ENCODE peak calls at places on chromosomes 6 and 20, in six cellular contexts. One of them, this sample, is unnamed.

GRCh38 chr6:34346175-34347119 is 46.0 kb downstream of the NUDT3 start:
- DNase-seq in breast epithelium: no peak
- DNase-seq in esophagus muscularis mucosa: no peak
- DNase-seq in upper lobe of left lung: no peak
- DNase-seq in suprapubic skin: no peak
- DNase-seq in stomach: no peak
- DNase-seq in this sample: no peak

GRCh38 chr20:10379761-10380160 is 54.3 kb downstream of the MKKS start:
- DNase-seq in breast epithelium: no peak
- DNase-seq in esophagus muscularis mucosa: no peak
- DNase-seq in upper lobe of left lung: no peak
- DNase-seq in suprapubic skin: no peak
- DNase-seq in stomach: no peak
- DNase-seq in this sample: no peak

GRCh38 chr6:139028242-139028657 is 295 bp upstream of the ABRACL start:
- DNase-seq in breast epithelium: no peak
- DNase-seq in esophagus muscularis mucosa: no peak
- DNase-seq in upper lobe of left lung: no peak
- DNase-seq in suprapubic skin: no peak
- DNase-seq in stomach: no peak
- DNase-seq in this sample: no peak

GRCh38 chr6:139533573-139534471 is 159.4 kb upstream of the CITED2 start:
- DNase-seq in breast epithelium: no peak
- DNase-seq in esophagus muscularis mucosa: no peak
- DNase-seq in upper lobe of left lung: peak
- DNase-seq in suprapubic skin: no peak
- DNase-seq in stomach: peak
- DNase-seq in this sample: peak

GRCh38 chr20:59831024-59831900 is 102.2 kb downstream of the SYCP2 start:
- DNase-seq in breast epithelium: peak
- DNase-seq in esophagus muscularis mucosa: peak
- DNase-seq in upper lobe of left lung: peak
- DNase-seq in suprapubic skin: peak
- DNase-seq in stomach: peak
- DNase-seq in this sample: peak

GRCh38 chr20:8505817-8506216 is 373.8 kb downstream of the PLCB1 start:
- DNase-seq in breast epithelium: no peak
- DNase-seq in esophagus muscularis mucosa: no peak
- DNase-seq in upper lobe of left lung: no peak
- DNase-seq in suprapubic skin: no peak
- DNase-seq in stomach: no peak
- DNase-seq in this sample: no peak

GRCh38 chr6:160010067-160010466 is 41.2 kb downstream of the IGF2R start:
- DNase-seq in breast epithelium: no peak
- DNase-seq in esophagus muscularis mucosa: no peak
- DNase-seq in upper lobe of left lung: no peak
- DNase-seq in suprapubic skin: no peak
- DNase-seq in stomach: no peak
- DNase-seq in this sample: no peak

GRCh38 chr20:32017711-32018251 is 7.5 kb downstream of the CCM2L start:
- DNase-seq in breast epithelium: peak
- DNase-seq in esophagus muscularis mucosa: no peak
- DNase-seq in upper lobe of left lung: peak
- DNase-seq in suprapubic skin: no peak
- DNase-seq in stomach: peak
- DNase-seq in this sample: peak

GRCh38 chr6:50714487-50715379 is 1.4 kb downstream of the TFAP2D start:
- DNase-seq in breast epithelium: no peak
- DNase-seq in esophagus muscularis mucosa: no peak
- DNase-seq in upper lobe of left lung: no peak
- DNase-seq in suprapubic skin: no peak
- DNase-seq in stomach: no peak
- DNase-seq in this sample: no peak

GRCh38 chr6:109874086-109874485 is 104.0 kb upstream of the GPR6 start:
- DNase-seq in breast epithelium: no peak
- DNase-seq in esophagus muscularis mucosa: no peak
- DNase-seq in upper lobe of left lung: no peak
- DNase-seq in suprapubic skin: no peak
- DNase-seq in stomach: no peak
- DNase-seq in this sample: no peak

GRCh38 chr6:150209415-150209814 is 66.6 kb downstream of the PPP1R14C start:
- DNase-seq in breast epithelium: no peak
- DNase-seq in esophagus muscularis mucosa: no peak
- DNase-seq in upper lobe of left lung: no peak
- DNase-seq in suprapubic skin: no peak
- DNase-seq in stomach: no peak
- DNase-seq in this sample: no peak

GRCh38 chr20:63234693-63235398 is 859 bp upstream of the BIRC7 start:
- DNase-seq in breast epithelium: no peak
- DNase-seq in esophagus muscularis mucosa: no peak
- DNase-seq in upper lobe of left lung: no peak
- DNase-seq in suprapubic skin: no peak
- DNase-seq in stomach: peak
- DNase-seq in this sample: peak

GRCh38 chr6:144730088-144730640 is 445.0 kb downstream of the UTRN start:
- DNase-seq in breast epithelium: no peak
- DNase-seq in esophagus muscularis mucosa: no peak
- DNase-seq in upper lobe of left lung: no peak
- DNase-seq in suprapubic skin: no peak
- DNase-seq in stomach: no peak
- DNase-seq in this sample: no peak

GRCh38 chr6:147161253-147161973 is 42.8 kb upstream of the STXBP5 start:
- DNase-seq in breast epithelium: no peak
- DNase-seq in esophagus muscularis mucosa: no peak
- DNase-seq in upper lobe of left lung: no peak
- DNase-seq in suprapubic skin: no peak
- DNase-seq in stomach: no peak
- DNase-seq in this sample: no peak

GRCh38 chr20:44967207-44967807 is 995 bp downstream of the STK4 start:
- DNase-seq in breast epithelium: no peak
- DNase-seq in esophagus muscularis mucosa: no peak
- DNase-seq in upper lobe of left lung: peak
- DNase-seq in suprapubic skin: no peak
- DNase-seq in stomach: no peak
- DNase-seq in this sample: peak

DNA sequence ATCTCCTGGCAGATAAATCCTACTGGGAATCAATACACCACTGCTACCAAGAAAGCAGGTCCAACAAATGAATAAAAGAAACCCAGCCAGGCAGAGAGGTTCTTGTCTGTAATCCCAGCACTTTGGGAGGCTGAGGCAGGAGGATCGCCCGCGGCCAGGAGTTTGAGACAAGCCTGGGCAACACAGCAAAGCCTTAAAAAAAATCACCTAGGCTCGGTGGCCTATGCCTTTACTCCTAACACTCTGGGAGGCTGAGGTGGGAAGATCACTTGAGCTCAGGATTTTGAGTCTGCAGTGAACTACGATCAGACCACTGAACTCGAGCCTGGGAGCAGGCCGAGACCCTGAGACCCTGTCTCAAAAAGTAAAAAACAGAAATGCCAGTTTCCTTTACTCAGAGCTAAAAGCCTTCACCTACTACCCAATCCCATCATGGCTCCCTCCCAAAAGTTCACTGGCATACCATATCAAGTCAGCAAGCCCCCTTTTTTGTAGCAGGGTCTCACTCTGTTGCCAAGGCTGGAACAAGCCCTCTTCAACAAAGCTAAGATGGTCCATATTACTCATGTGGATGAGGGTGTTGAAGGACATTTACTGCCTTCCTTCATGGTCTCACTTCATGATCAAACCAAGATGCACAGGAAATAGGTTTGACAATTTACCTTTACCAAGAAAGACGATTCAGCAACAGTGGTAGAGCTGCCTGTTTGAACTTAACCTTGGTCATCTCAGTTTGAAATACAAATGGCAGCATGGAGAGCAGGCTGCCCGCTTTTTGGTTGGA is 5.3 kb downstream of the SNX5 start:
- DNase-seq in breast epithelium: no peak
- DNase-seq in esophagus muscularis mucosa: no peak
- DNase-seq in upper lobe of left lung: no peak
- DNase-seq in suprapubic skin: no peak
- DNase-seq in stomach: no peak
- DNase-seq in this sample: no peak
- TF ChIP-seq POLR2AphosphoS5 in breast epithelium: no peak
- TF ChIP-seq POLR2AphosphoS5 in esophagus muscularis mucosa: no peak
- TF ChIP-seq POLR2AphosphoS5 in upper lobe of left lung: no peak
- TF ChIP-seq POLR2AphosphoS5 in suprapubic skin: no peak
- TF ChIP-seq POLR2AphosphoS5 in stomach: no peak
- TF ChIP-seq POLR2AphosphoS5 in this sample: no peak

GRCh38 chr6:88748141-88748540 is 215.3 kb downstream of the RNGTT start:
- DNase-seq in breast epithelium: no peak
- DNase-seq in esophagus muscularis mucosa: no peak
- DNase-seq in upper lobe of left lung: no peak
- DNase-seq in suprapubic skin: no peak
- DNase-seq in stomach: no peak
- DNase-seq in this sample: no peak
- H3K27ac ChIP-seq in breast epithelium: no peak
- H3K27ac ChIP-seq in esophagus muscularis mucosa: no peak
- H3K27ac ChIP-seq in upper lobe of left lung: no peak
- H3K27ac ChIP-seq in suprapubic skin: no peak
- H3K27ac ChIP-seq in stomach: no peak
- H3K27ac ChIP-seq in this sample: no peak

DNA sequence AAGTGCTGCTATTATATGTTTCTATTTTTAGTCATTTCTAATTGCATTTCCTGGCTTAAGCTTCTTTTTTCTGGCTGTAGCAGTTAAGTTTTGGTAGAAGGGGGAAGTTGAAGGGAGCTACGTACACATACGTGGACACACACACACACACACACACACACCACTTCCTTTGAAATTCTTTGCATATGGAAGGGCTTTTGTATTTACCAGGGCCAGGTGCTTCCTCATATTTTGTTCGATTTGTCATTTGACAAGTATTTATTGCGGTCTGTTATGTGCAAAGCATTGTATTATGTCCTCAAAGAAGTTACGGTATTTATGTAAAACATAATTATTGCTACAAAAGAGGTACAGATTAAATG is 82.3 kb downstream of the RTN4IP1 start:
- DNase-seq in breast epithelium: no peak
- DNase-seq in esophagus muscularis mucosa: no peak
- DNase-seq in upper lobe of left lung: no peak
- DNase-seq in suprapubic skin: no peak
- DNase-seq in stomach: no peak
- DNase-seq in this sample: no peak
- TF ChIP-seq POLR2AphosphoS5 in breast epithelium: no peak
- TF ChIP-seq POLR2AphosphoS5 in esophagus muscularis mucosa: no peak
- TF ChIP-seq POLR2AphosphoS5 in upper lobe of left lung: no peak
- TF ChIP-seq POLR2AphosphoS5 in suprapubic skin: no peak
- TF ChIP-seq POLR2AphosphoS5 in stomach: no peak
- TF ChIP-seq POLR2AphosphoS5 in this sample: no peak

DNA sequence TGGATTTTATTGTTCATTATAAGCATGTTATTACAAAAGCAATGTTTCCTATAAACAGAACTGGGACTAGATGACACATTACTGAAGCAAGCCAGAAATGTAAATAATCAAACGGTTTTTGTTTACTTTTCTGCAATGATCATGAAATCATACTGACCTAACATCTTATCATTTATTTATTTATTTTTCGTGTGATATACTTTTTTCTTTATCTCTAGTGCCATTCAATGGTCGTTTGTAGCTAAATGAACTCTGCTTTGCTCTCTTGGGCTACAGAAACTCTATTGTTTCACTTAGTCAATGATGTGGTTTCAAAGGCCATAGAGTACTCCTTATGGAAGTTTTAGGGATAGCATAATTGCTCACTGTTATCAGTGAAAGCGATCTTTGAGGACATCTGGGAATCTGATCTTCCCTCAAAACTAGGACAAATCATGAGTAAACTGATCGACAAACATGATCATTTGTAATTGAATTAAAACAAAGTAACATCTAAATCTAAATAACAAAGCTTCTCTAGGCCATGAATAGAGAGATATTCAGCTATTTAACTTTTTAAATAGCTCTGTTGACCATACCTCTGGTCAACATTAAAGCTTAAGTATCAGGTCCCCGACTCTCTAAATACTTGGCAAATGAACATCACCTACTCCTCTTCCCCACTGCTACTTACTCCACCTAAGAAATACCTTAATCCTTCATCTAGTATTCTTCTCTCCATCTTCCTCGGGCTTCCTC is 933.4 kb downstream of the TFAP2A start:
- DNase-seq in breast epithelium: no peak
- DNase-seq in esophagus muscularis mucosa: no peak
- DNase-seq in upper lobe of left lung: no peak
- DNase-seq in suprapubic skin: no peak
- DNase-seq in stomach: no peak
- DNase-seq in this sample: no peak
- H3K27ac ChIP-seq in breast epithelium: peak
- H3K27ac ChIP-seq in esophagus muscularis mucosa: no peak
- H3K27ac ChIP-seq in upper lobe of left lung: no peak
- H3K27ac ChIP-seq in suprapubic skin: no peak
- H3K27ac ChIP-seq in stomach: no peak
- H3K27ac ChIP-seq in this sample: no peak

GRCh38 chr6:149060300-149060984 is 257.1 kb upstream of the TAB2 start:
- DNase-seq in breast epithelium: no peak
- DNase-seq in esophagus muscularis mucosa: no peak
- DNase-seq in upper lobe of left lung: peak
- DNase-seq in suprapubic skin: no peak
- DNase-seq in stomach: no peak
- DNase-seq in this sample: peak
- TF ChIP-seq POLR2AphosphoS5 in breast epithelium: no peak
- TF ChIP-seq POLR2AphosphoS5 in esophagus muscularis mucosa: no peak
- TF ChIP-seq POLR2AphosphoS5 in upper lobe of left lung: no peak
- TF ChIP-seq POLR2AphosphoS5 in suprapubic skin: no peak
- TF ChIP-seq POLR2AphosphoS5 in stomach: no peak
- TF ChIP-seq POLR2AphosphoS5 in this sample: no peak

DNA sequence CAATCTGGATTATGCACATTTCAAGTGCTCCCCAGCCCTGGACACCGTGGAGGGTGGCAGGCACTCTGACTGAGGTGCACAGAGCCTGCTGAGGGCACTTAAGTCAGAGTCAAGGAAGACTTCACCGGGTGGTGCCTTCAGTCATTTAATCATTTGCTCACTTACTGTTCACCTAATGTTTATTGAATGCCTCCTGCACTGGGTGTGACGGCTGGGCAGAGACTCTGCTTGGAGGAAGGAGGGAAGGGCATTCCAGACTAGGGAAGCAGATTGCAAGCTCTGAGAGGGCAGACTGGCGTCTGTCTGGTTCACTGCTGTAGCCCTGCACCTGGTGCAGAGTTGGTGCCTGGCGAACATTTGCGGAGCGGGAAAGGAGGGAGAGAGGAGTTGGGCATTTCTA is 54.2 kb upstream of the FAM83D start:
- DNase-seq in breast epithelium: no peak
- DNase-seq in esophagus muscularis mucosa: no peak
- DNase-seq in upper lobe of left lung: no peak
- DNase-seq in suprapubic skin: peak
- DNase-seq in stomach: no peak
- DNase-seq in this sample: peak
- H3K27ac ChIP-seq in breast epithelium: peak
- H3K27ac ChIP-seq in esophagus muscularis mucosa: no peak
- H3K27ac ChIP-seq in upper lobe of left lung: peak
- H3K27ac ChIP-seq in suprapubic skin: no peak
- H3K27ac ChIP-seq in stomach: no peak
- H3K27ac ChIP-seq in this sample: peak